ENCODE peak calls at places on chromosomes 6 and 20, in five cellular contexts. One of them, this sample, is unnamed. For H3K4me1, the result is how much of the 10 kb centered on the place peaks cover.

GRCh38 chr20:47605673-47606413 is 104.2 kb downstream of the NCOA3 start:
- DNase-seq in H9: no peak
- DNase-seq in trophoblast cell: no peak
- DNase-seq in H1: no peak
- DNase-seq in mesenchymal stem cell: no peak
- DNase-seq in this sample: no peak

GRCh38 chr6:5379647-5380242 is 118.4 kb downstream of the FARS2 start:
- DNase-seq in trophoblast cell: no peak
- DNase-seq in H9: peak
- DNase-seq in mesenchymal stem cell: peak
- DNase-seq in H1: peak
- DNase-seq in this sample: peak

GRCh38 chr6:49787176-49787575 is at the start of gene PGK2:
- DNase-seq in trophoblast cell: no peak
- DNase-seq in H1: peak
- DNase-seq in mesenchymal stem cell: no peak
- DNase-seq in H9: peak
- DNase-seq in this sample: no peak

GRCh38 chr6:125367036-125367782 is 65.4 kb upstream of the HDDC2 start:
- DNase-seq in mesenchymal stem cell: no peak
- DNase-seq in H1: no peak
- DNase-seq in trophoblast cell: no peak
- DNase-seq in H9: no peak
- DNase-seq in this sample: no peak

GRCh38 chr6:129786548-129786947 is 74.6 kb downstream of the TMEM244 start:
- DNase-seq in H9: no peak
- DNase-seq in H1: no peak
- DNase-seq in trophoblast cell: no peak
- DNase-seq in mesenchymal stem cell: no peak
- DNase-seq in this sample: no peak

GRCh38 chr20:17655865-17656489 is 26.1 kb downstream of the RRBP1 start:
- DNase-seq in H1: no peak
- DNase-seq in trophoblast cell: peak
- DNase-seq in mesenchymal stem cell: no peak
- DNase-seq in H9: peak
- DNase-seq in this sample: no peak

GRCh38 chr6:158039178-158039557 is 57.5 kb downstream of the SYNJ2 start:
- DNase-seq in H9: no peak
- DNase-seq in mesenchymal stem cell: peak
- DNase-seq in H1: no peak
- DNase-seq in trophoblast cell: peak
- DNase-seq in this sample: no peak

GRCh38 chr6:113718588-113718987 is 138.6 kb upstream of the MARCKS start:
- DNase-seq in H9: no peak
- DNase-seq in mesenchymal stem cell: no peak
- DNase-seq in H1: no peak
- DNase-seq in trophoblast cell: no peak
- DNase-seq in this sample: no peak

GRCh38 chr6:82131441-82131840 is 116.1 kb downstream of the IBTK start:
- DNase-seq in H9: no peak
- DNase-seq in H1: no peak
- DNase-seq in mesenchymal stem cell: no peak
- DNase-seq in trophoblast cell: no peak
- DNase-seq in this sample: no peak

GRCh38 chr6:90274481-90275030 is 22.1 kb downstream of the BACH2 start:
- DNase-seq in H1: no peak
- DNase-seq in mesenchymal stem cell: no peak
- DNase-seq in trophoblast cell: no peak
- DNase-seq in H9: no peak
- DNase-seq in this sample: no peak

GRCh38 chr20:31485450-31486339 is 10.6 kb downstream of the REM1 start:
- DNase-seq in H1: no peak
- DNase-seq in H9: no peak
- DNase-seq in trophoblast cell: no peak
- DNase-seq in mesenchymal stem cell: peak
- DNase-seq in this sample: no peak

DNA sequence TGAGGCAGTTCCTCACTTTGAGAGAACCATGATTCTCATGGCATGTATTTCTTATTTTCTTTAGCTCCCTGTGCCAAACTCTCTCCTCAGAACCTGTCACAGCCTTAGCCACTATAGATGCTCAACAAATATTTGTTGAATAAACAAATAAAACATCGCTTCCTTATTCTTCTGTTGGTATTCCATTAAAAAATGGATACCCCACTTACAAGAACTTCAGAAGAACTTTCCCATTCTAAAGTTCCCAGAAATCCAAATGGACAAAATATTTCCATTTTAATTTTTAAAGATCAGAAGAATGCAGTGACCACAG is 205.5 kb upstream of the PREP start:
- DNase-seq in mesenchymal stem cell: no peak
- DNase-seq in H1: no peak
- DNase-seq in trophoblast cell: no peak
- DNase-seq in H9: no peak
- DNase-seq in this sample: no peak
- H2BK12ac ChIP-seq in mesenchymal stem cell: peak
- H2BK12ac ChIP-seq in H1: no peak
- H2BK12ac ChIP-seq in trophoblast cell: peak
- H2BK12ac ChIP-seq in H9: no peak
- H2BK12ac ChIP-seq in this sample: no peak

GRCh38 chr20:5171790-5172164 is 45.0 kb downstream of the CDS2 start:
- DNase-seq in H1: no peak
- DNase-seq in mesenchymal stem cell: no peak
- DNase-seq in trophoblast cell: no peak
- DNase-seq in H9: no peak
- DNase-seq in this sample: no peak
- H3K4me1 ChIP-seq in H1: under half
- H3K4me1 ChIP-seq in mesenchymal stem cell: under half
- H3K4me1 ChIP-seq in trophoblast cell: under half
- H3K4me1 ChIP-seq in H9: under half
- H3K4me1 ChIP-seq in this sample: half or more

GRCh38 chr20:4763776-4764525 is 42.2 kb downstream of the PRND start:
- DNase-seq in H1: no peak
- DNase-seq in H9: no peak
- DNase-seq in trophoblast cell: no peak
- DNase-seq in mesenchymal stem cell: no peak
- DNase-seq in this sample: no peak
- H2BK12ac ChIP-seq in H1: no peak
- H2BK12ac ChIP-seq in H9: no peak
- H2BK12ac ChIP-seq in trophoblast cell: no peak
- H2BK12ac ChIP-seq in mesenchymal stem cell: no peak
- H2BK12ac ChIP-seq in this sample: no peak

GRCh38 chr6:167350731-167351655 is 26.1 kb downstream of the TTLL2 start:
- DNase-seq in trophoblast cell: peak
- DNase-seq in mesenchymal stem cell: peak
- DNase-seq in H1: peak
- DNase-seq in H9: peak
- DNase-seq in this sample: peak

GRCh38 chr6:167349816-167350215 is 24.9 kb downstream of the TTLL2 start:
- DNase-seq in H1: no peak
- DNase-seq in trophoblast cell: no peak
- DNase-seq in mesenchymal stem cell: no peak
- DNase-seq in H9: no peak
- DNase-seq in this sample: no peak

GRCh38 chr6:167351656-167352354 is 26.9 kb downstream of the TTLL2 start:
- DNase-seq in mesenchymal stem cell: no peak
- DNase-seq in H1: no peak
- DNase-seq in trophoblast cell: no peak
- DNase-seq in H9: no peak
- DNase-seq in this sample: no peak

GRCh38 chr6:167345960-167346359 is 21.1 kb downstream of the TTLL2 start:
- DNase-seq in H9: no peak
- DNase-seq in H1: no peak
- DNase-seq in mesenchymal stem cell: no peak
- DNase-seq in trophoblast cell: no peak
- DNase-seq in this sample: no peak

DNA sequence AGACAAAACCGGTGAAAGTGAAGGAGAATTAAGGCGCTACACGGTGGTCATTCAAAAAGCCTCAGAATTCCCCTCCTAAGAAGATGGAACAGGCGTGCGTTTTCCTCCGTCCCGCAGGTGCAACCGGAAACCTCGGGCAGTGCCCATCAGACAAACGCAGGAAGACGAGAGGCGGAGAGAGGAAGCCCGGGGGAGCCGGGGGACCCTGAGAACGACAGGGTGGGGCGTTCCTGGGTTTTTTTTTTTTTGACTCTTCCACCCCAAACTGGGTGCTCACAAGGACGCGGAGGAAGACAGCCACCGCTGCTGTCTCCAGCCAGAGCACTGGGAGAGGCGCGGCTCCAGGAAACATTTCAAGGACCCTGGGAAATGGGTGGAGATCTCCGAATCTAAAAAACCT is 25.4 kb downstream of the TTLL2 start:
- DNase-seq in trophoblast cell: no peak
- DNase-seq in H9: no peak
- DNase-seq in mesenchymal stem cell: no peak
- DNase-seq in H1: no peak
- DNase-seq in this sample: no peak
- H3K4me1 ChIP-seq in trophoblast cell: under half
- H3K4me1 ChIP-seq in H9: under half
- H3K4me1 ChIP-seq in mesenchymal stem cell: under half
- H3K4me1 ChIP-seq in H1: under half
- H3K4me1 ChIP-seq in this sample: under half

GRCh38 chr6:79649016-79649415 is 17.9 kb downstream of the SH3BGRL2 start:
- DNase-seq in trophoblast cell: no peak
- DNase-seq in H9: no peak
- DNase-seq in mesenchymal stem cell: no peak
- DNase-seq in H1: no peak
- DNase-seq in this sample: no peak
- H2BK12ac ChIP-seq in trophoblast cell: no peak
- H2BK12ac ChIP-seq in H9: no peak
- H2BK12ac ChIP-seq in mesenchymal stem cell: no peak
- H2BK12ac ChIP-seq in H1: no peak
- H2BK12ac ChIP-seq in this sample: no peak

GRCh38 chr6:24838994-24839393 is 40.3 kb upstream of the ARMH2 start:
- DNase-seq in H1: no peak
- DNase-seq in H9: no peak
- DNase-seq in mesenchymal stem cell: no peak
- DNase-seq in trophoblast cell: no peak
- DNase-seq in this sample: no peak

GRCh38 chr6:24840187-24840586 is 41.5 kb upstream of the ARMH2 start:
- DNase-seq in mesenchymal stem cell: no peak
- DNase-seq in H9: no peak
- DNase-seq in H1: no peak
- DNase-seq in trophoblast cell: no peak
- DNase-seq in this sample: no peak

GRCh38 chr6:24833711-24834386 is 35.1 kb upstream of the ARMH2 start:
- DNase-seq in trophoblast cell: no peak
- DNase-seq in mesenchymal stem cell: no peak
- DNase-seq in H1: no peak
- DNase-seq in H9: no peak
- DNase-seq in this sample: no peak

GRCh38 chr6:24836116-24836515 is 37.4 kb upstream of the ARMH2 start:
- DNase-seq in H9: no peak
- DNase-seq in trophoblast cell: no peak
- DNase-seq in H1: no peak
- DNase-seq in mesenchymal stem cell: no peak
- DNase-seq in this sample: no peak

GRCh38 chr6:24838081-24838480 is 39.4 kb upstream of the ARMH2 start:
- DNase-seq in trophoblast cell: no peak
- DNase-seq in mesenchymal stem cell: no peak
- DNase-seq in H9: no peak
- DNase-seq in H1: no peak
- DNase-seq in this sample: no peak
- H3K4me1 ChIP-seq in trophoblast cell: under half
- H3K4me1 ChIP-seq in mesenchymal stem cell: under half
- H3K4me1 ChIP-seq in H9: under half
- H3K4me1 ChIP-seq in H1: under half
- H3K4me1 ChIP-seq in this sample: under half

DNA sequence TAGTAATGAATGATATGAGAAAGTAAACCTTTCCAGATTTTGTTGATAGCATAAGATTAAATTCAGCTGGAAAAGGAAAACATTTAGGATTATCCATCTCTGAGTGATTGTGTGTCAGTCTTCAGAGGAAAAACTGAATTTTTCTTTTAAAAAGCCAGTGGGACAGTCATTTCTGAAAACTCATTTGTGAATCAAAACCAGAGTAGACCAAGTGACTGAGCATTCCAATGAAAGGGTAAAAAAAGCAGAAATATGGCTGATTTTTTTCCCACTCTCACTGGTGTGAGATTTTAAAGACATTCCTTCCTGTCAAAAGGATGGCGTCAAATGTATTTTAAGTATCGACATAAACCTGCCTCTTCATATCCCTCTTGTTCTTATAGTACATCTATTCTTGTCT is 214.0 kb downstream of the GMPR start:
- DNase-seq in trophoblast cell: no peak
- DNase-seq in H1: no peak
- DNase-seq in mesenchymal stem cell: no peak
- DNase-seq in H9: no peak
- DNase-seq in this sample: no peak
- H2BK12ac ChIP-seq in trophoblast cell: no peak
- H2BK12ac ChIP-seq in H1: no peak
- H2BK12ac ChIP-seq in mesenchymal stem cell: no peak
- H2BK12ac ChIP-seq in H9: no peak
- H2BK12ac ChIP-seq in this sample: no peak